ENCODE peak calls at places on chromosomes 2 and 18, in four cellular contexts. X, C, G and O are unnamed samples.

GRCh38 chr2:120483355-120483754 is 137.4 kb downstream of the INHBB start:
- DNase-seq in X (no peak), C (no peak), G (peak), O (no peak)

GRCh38 chr2:229586012-229586411 is 128.3 kb downstream of the DNER start:
- DNase-seq in X (no peak), C (no peak), G (no peak), O (no peak)

GRCh38 chr18:59459352-59460059 is 100.4 kb upstream of the LMAN1 start:
- DNase-seq in X (no peak), C (no peak), G (no peak), O (peak)

GRCh38 chr2:37201766-37202165 is 5.5 kb downstream of the CEBPZOS start:
- DNase-seq in X (no peak), C (peak), G (no peak), O (no peak)

GRCh38 chr18:54630963-54631362 is 39.9 kb downstream of the DYNAP start:
- DNase-seq in X (no peak), C (no peak), G (no peak), O (no peak)

GRCh38 chr2:74051504-74051903 is 66.8 kb downstream of the TET3 start:
- DNase-seq in X (no peak), C (no peak), G (no peak), O (peak)

GRCh38 chr2:209441541-209441940 is 17.7 kb downstream of the MAP2 start:
- DNase-seq in X (peak), C (no peak), G (no peak), O (no peak)

GRCh38 chr2:236768393-236769140 is 198.9 kb downstream of the ACKR3 start:
- DNase-seq in X (no peak), C (peak), G (no peak), O (no peak)

GRCh38 chr2:32825291-32825712 is 121.5 kb upstream of the LTBP1 start:
- DNase-seq in X (peak), C (peak), G (no peak), O (peak)

GRCh38 chr2:49619804-49620203 is 465.5 kb upstream of the FSHR start:
- DNase-seq in X (no peak), C (no peak), G (no peak), O (no peak)

GRCh38 chr2:50772607-50773006 is 259.3 kb downstream of the NRXN1 start:
- DNase-seq in X (no peak), C (no peak), G (no peak), O (no peak)

GRCh38 chr18:31274915-31275314 is 43.0 kb upstream of the DSG1 start:
- DNase-seq in X (peak), C (peak), G (peak), O (peak)

GRCh38 chr2:38682008-38682575 is 16.2 kb downstream of the GALM start:
- DNase-seq in X (no peak), C (no peak), G (no peak), O (no peak)

GRCh38 chr2:177622516-177622915 is 229.9 kb downstream of the AGPS start:
- DNase-seq in X (no peak), C (no peak), G (no peak), O (no peak)

GRCh38 chr18:11950824-11951223 is 30.5 kb upstream of the IMPA2 start:
- DNase-seq in X (no peak), C (no peak), G (no peak), O (no peak)

GRCh38 chr18:35114305-35114704 is 73.1 kb downstream of the MAPRE2 start:
- DNase-seq in X (no peak), C (no peak), G (no peak), O (no peak)

GRCh38 chr2:192194065-192194865 is 468 bp downstream of the TMEFF2 start:
- DNase-seq in X (no peak), C (peak), G (peak), O (no peak)

GRCh38 chr2:30145826-30146336 is 926 bp upstream of the YPEL5 start:
- DNase-seq in X (no peak), C (no peak), G (no peak), O (no peak)
- H3K4me3 ChIP-seq in X (no peak), C (peak), G (peak), O (peak)

GRCh38 chr2:108069515-108070310 is 83.4 kb downstream of the SLC5A7 start:
- DNase-seq in X (no peak), C (no peak), G (no peak), O (no peak)

GRCh38 chr2:108074945-108075344 is 88.6 kb downstream of the SLC5A7 start:
- DNase-seq in X (no peak), C (no peak), G (no peak), O (no peak)

GRCh38 chr2:108074150-108074549 is 87.8 kb downstream of the SLC5A7 start:
- DNase-seq in X (no peak), C (no peak), G (no peak), O (no peak)

GRCh38 chr2:108067820-108068405 is 81.6 kb downstream of the SLC5A7 start:
- DNase-seq in X (no peak), C (no peak), G (no peak), O (no peak)

DNA sequence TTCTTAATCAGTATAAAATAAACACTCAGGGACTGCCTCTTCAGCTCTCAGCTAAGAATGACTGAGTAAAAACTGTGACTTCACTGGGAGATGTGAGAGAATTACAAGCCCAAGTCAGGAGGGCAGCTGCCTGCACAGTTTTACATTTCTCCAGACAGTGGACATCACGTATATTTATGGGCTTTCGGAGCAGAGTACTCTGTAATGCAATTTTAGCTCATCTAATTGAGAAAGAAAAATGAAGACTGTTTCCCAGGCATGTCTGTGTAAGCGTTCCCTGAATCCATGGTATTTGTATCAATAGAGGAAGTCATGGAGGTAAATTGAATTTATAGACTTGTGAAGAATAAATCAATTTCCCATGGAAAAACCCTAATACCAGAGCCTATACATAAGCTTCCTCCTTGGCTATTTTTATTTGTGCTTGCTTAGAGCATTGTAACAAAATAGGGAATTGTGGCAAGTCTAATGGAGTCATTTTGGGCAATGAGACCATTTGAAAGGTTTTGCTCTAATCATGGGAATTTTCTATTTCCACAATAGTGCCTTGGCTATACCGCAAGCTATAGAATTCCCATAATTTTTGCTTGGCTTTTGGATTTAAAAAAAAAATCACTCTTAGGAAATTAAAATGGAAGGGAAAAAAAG is 87.2 kb downstream of the SLC5A7 start:
- DNase-seq in X (no peak), C (no peak), G (no peak), O (no peak)
- H3K4me3 ChIP-seq in X (no peak), C (no peak), G (no peak), O (no peak)

DNA sequence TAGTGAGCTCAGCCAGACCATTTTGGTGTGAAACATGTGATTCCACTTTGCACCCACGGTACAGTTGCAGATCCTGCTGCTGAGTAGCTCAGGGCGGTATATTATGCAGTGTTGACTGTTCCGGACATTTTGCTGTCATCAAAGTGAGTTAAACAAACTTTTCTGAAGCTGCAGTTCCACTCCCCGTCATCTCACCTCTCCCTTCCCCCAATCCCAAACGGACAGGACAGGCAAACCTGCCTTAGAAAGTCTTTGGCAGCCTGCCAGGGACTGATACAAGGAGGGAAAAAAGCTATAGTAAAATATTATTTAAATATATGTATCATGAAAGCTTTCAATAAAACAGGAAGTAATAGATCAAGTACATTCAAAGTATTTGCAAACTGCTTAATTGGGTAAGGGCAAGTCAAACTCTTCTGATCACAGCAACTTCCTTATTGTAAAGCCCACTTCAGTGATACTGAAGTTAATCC is 35.5 kb upstream of the SP5 start:
- DNase-seq in X (no peak), C (no peak), G (no peak), O (no peak)
- H3K4me3 ChIP-seq in X (no peak), C (no peak), G (no peak), O (no peak)

GRCh38 chr2:54570925-54571694 is 115.0 kb downstream of the SPTBN1 start:
- DNase-seq in X (peak), C (peak), G (peak), O (no peak)

GRCh38 chr2:54568876-54569298 is 112.8 kb downstream of the SPTBN1 start:
- DNase-seq in X (no peak), C (no peak), G (no peak), O (no peak)

GRCh38 chr2:54569745-54570296 is 113.7 kb downstream of the SPTBN1 start:
- DNase-seq in X (no peak), C (no peak), G (no peak), O (no peak)

GRCh38 chr2:54572262-54572635 is 116.1 kb downstream of the SPTBN1 start:
- DNase-seq in X (no peak), C (peak), G (no peak), O (peak)

DNA sequence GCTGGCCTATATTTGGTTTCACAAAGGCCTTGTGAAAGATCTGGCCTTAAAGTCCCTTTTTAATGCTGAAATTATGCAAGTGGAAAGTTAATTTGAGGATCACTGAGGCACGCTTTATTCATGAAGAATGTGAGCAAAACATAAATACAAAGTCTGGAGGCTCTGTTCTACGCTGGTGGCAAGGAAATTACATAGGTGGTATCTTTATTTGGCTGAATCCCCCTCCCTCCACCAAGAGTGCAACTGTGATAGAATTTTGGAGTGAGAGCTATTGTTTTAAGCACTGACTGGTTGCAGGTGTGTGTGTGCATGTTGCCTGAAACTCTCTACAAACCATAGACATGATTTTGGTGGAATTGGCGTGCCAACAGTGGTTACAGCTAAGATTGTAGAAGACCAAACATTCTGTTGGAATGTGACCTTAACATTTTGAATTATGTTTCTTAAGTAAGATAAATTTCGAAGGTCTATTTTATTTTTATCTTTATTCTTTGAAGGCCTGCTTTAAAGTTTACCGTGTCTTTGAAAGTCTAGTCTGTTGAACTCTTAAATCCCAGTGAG is 114.3 kb downstream of the SPTBN1 start:
- DNase-seq in X (no peak), C (no peak), G (no peak), O (no peak)
- H3K4me3 ChIP-seq in X (no peak), C (no peak), G (no peak), O (no peak)

DNA sequence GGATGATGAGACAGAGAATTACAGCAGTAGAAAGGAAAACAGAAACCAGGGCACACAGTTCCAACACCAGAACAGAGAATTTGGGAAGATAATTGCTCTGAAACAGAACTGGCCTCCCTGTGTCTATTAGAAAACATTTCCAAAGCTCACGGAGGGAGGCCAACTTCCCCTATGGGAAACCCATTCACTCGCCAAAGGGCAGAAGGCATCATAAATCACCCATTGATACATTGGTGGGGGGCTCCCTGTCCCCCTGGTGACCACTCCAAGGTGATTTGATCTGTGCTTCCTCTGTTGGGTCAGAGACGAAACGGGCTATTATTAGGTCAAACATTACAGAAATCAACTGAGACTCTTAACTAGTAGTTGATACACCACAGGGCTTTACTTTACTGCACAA is 3.8 kb downstream of the ARL4C start:
- DNase-seq in X (no peak), C (no peak), G (no peak), O (no peak)
- H3K4me3 ChIP-seq in X (no peak), C (peak), G (peak), O (peak)

DNA sequence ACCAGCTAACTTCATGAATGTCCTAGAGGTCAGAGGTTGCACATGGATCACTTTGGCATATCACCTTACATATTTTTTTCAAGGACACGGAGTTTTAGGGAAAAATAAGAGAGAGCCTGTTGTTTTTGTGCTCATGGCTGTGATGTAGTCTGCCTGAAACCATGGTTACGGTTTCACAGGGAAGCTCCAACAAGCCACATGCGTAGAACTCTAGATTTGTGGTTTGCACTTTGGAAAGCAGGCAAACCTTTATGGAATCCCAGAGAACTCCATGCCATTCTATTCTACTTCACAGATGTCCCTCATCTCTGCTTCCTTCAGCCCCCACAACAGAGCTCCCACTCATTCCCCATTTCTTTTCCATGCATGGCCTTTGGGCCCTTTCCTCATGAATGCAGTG is 2.1 kb downstream of the PRKCE start:
- DNase-seq in X (no peak), C (no peak), G (no peak), O (no peak)
- H3K4me3 ChIP-seq in X (no peak), C (no peak), G (peak), O (no peak)